ENCODE peak calls at places on chromosomes 3 and 15, in seven cellular contexts. Q is lower lobe of right lung; M is CD8-positive, alpha-beta T cell; O is right cardiac atrium; E is heart right ventricle; G is heart left ventricle; J is upper lobe of right lung. Z is an unnamed sample.
A peak's percentile ranks its signal among the peaks of the same experiment; 100 is the strongest.

GRCh38 chr3:71150293-71150954 is 433.1 kb downstream of the FOXP1 start:
- ATAC-seq in O (no peak), Q (no peak), J (no peak), M (no peak), E (no peak), G (no peak), Z (no peak)

GRCh38 chr3:72229952-72230351 is 445.0 kb upstream of the PROK2 start:
- ATAC-seq in Q (no peak), M (no peak), O (no peak), E (no peak), G (no peak), J (no peak), Z (no peak)

GRCh38 chr3:62955126-62955525 is 79.9 kb upstream of the CADPS start:
- ATAC-seq in O (no peak), Q (no peak), J (no peak), G (no peak), M (no peak), E (no peak), Z (no peak)

GRCh38 chr3:102745881-102746280 is 311.1 kb downstream of the ZPLD1 start:
- ATAC-seq in O (no peak), G (no peak), Q (no peak), M (no peak), J (no peak), E (no peak), Z (no peak)

GRCh38 chr3:4687167-4687566 is 194.0 kb downstream of the ITPR1 start:
- ATAC-seq in O (no peak), M (no peak), E (no peak), G (no peak), J (peak; percentile 86), Q (peak; percentile 97), Z (no peak)

GRCh38 chr3:45907769-45908705 is 21.7 kb downstream of the CCR9 start:
- ATAC-seq in O (no peak), E (peak; percentile 52), J (no peak), G (no peak), M (peak; percentile 60), Q (no peak), Z (peak; percentile 69)

GRCh38 chr15:51724199-51724598 is 13.3 kb downstream of the LYSMD2 start:
- ATAC-seq in M (no peak), J (no peak), E (no peak), O (no peak), Q (no peak), G (no peak), Z (no peak)

GRCh38 chr15:90463381-90463780 is 66.3 kb upstream of the CRTC3 start:
- ATAC-seq in G (peak; percentile 89), Q (no peak), E (peak; percentile 83), J (no peak), M (no peak), O (peak; percentile 93), Z (peak; percentile 72)

GRCh38 chr3:33037479-33037878 is 59.5 kb downstream of the GLB1 start:
- ATAC-seq in E (no peak), G (no peak), M (no peak), J (peak; percentile 84), Q (peak; percentile 86), O (no peak), Z (no peak)

GRCh38 chr15:77021803-77022381 is 27.0 kb downstream of the PSTPIP1 start:
- ATAC-seq in J (no peak), M (peak; percentile 73), O (no peak), G (peak; percentile 55), E (no peak), Q (no peak), Z (no peak)

GRCh38 chr3:65174713-65175112 is 486.9 kb upstream of the ADAMTS9 start:
- ATAC-seq in J (no peak), E (no peak), Q (no peak), O (no peak), M (no peak), G (no peak), Z (no peak)

GRCh38 chr3:157856078-157856939 is 249.9 kb downstream of the SHOX2 start:
- ATAC-seq in J (no peak), E (no peak), Q (no peak), G (no peak), M (no peak), O (no peak), Z (no peak)

GRCh38 chr3:14430706-14431470 is 28.5 kb downstream of the SLC6A6 start:
- ATAC-seq in Q (no peak), O (no peak), J (no peak), E (no peak), M (no peak), G (no peak), Z (no peak)

GRCh38 chr15:88498991-88499390 is 31.5 kb downstream of the MRPS11 start:
- ATAC-seq in J (no peak), M (no peak), E (peak; percentile 46), G (peak; percentile 69), Q (no peak), O (peak; percentile 45), Z (no peak)

GRCh38 chr3:98763076-98763475 is at the start of gene ST3GAL6:
- ATAC-seq in O (peak; percentile 70), J (peak; percentile 84), E (peak; percentile 74), M (no peak), Q (peak; percentile 74), G (peak; percentile 23), Z (peak; percentile 70)
- H3K27ac ChIP-seq in O (peak within 1 kb of the TSS; percentile 69), J (peak within 1 kb of the TSS; percentile 65), E (peak within 1 kb of the TSS; percentile 68), M (no peak within 1 kb of the TSS), Q (peak within 1 kb of the TSS; percentile 63), G (peak within 1 kb of the TSS; percentile 45), Z (no peak within 1 kb of the TSS)

DNA sequence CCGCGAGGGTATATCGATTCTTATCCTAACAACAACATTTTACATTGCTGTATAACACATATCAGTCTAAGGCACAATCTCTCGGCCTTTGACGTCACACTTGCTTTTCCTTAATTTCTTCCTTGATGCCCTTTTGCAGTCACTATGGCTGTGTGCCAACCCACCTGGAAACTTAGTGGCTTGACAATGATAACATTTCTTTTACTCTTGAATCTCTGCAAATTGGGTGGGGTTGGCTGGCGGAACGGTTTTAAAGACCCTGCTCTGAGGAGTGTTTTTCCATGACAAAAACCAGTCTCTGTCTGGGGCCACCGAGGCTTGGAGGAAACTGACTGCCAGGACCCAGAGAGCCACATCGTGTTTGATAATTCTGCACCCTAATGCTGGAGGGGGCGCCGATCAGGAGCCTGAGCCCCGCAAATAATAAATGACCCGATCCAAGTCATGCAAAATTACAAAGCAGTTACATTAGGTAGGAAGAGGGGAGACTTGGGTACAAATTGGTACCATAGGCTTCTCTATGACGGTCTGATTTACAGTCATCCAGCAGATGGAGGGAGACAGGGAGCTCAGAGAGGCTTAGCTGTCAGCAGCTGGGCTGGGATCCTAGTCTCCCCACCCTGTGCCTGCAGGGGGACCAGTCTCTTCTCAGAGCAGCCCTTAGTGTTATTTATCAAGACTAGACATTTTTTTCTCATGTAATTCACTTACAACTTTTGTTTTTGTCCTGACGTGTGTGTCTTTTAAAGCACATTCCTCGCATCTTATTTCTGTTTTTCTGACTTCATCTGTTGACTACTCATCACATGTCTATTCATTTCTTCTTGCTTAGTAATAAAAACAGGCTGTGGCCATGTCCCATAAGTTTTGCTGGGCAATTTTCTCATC is 115.8 kb downstream of the KLF13 start:
- ATAC-seq in Q (no peak), G (peak; percentile 48), O (peak; percentile 64), E (no peak), M (peak; percentile 29), J (no peak), Z (peak; percentile 78)
- H3K27ac ChIP-seq in Q (no peak overlapping the region), G (no peak overlapping the region), O (no peak overlapping the region), E (no peak overlapping the region), M (no peak overlapping the region), J (no peak overlapping the region), Z (no peak overlapping the region)

GRCh38 chr3:183491109-183491922 is 62.9 kb upstream of the MCF2L2 start:
- ATAC-seq in O (no peak), E (no peak), G (no peak), Q (no peak), M (no peak), J (no peak), Z (no peak)
- H3K27ac ChIP-seq in O (no peak overlapping the region), E (no peak overlapping the region), G (no peak overlapping the region), Q (no peak overlapping the region), M (no peak overlapping the region), J (no peak overlapping the region), Z (no peak overlapping the region)

DNA sequence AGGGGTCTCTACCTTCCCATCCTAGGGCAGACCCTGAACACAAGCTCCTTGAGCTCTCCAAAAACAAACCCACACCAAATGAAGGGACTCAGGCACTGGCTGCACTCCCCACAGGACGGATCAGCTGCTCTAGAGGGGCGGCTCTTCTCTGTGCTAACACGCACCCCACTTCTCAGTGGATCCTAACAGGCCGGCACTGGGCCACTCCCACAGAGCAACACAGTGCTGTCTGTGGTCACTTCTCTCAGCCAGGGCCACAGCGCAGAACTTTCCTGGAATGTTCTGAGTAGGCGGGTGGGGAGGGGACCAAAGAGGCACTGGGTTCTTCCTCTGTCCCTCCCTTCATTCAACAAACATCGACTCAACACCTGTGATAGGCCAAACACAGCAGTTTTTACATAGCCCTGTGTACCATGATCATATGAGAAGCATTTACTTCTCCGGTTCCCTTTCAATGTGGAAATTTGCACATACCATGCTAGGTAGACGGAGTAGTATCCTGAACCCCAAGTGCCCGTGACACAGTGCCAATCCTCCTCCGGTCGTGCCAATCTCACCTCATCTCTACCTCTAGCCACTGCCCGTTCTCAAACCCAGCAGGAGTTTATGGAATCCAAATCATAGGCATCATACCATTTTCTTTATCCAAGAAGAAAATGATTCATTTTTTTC is 98.1 kb downstream of the LRIG1 start:
- ATAC-seq in J (peak; percentile 55), G (no peak), O (peak; percentile 11), M (no peak), Q (peak; percentile 40), E (no peak), Z (no peak)
- H3K27ac ChIP-seq in J (no peak overlapping the region), G (no peak overlapping the region), O (no peak overlapping the region), M (no peak overlapping the region), Q (no peak overlapping the region), E (no peak overlapping the region), Z (peak overlapping the region; percentile 40)

GRCh38 chr15:96184297-96184696 is 146.2 kb upstream of the NR2F2 start:
- ATAC-seq in E (no peak), M (no peak), J (no peak), G (no peak), Q (no peak), O (no peak), Z (no peak)
- H3K27ac ChIP-seq in E (no peak overlapping the region), M (no peak overlapping the region), J (no peak overlapping the region), G (no peak overlapping the region), Q (no peak overlapping the region), O (no peak overlapping the region), Z (peak overlapping the region; percentile 41)

GRCh38 chr3:156553705-156554356 is 1.1 kb downstream of the SSR3 start:
- ATAC-seq in J (no peak), G (no peak), O (peak; percentile 22), Q (no peak), E (no peak), M (no peak), Z (no peak)
- H3K27ac ChIP-seq in J (peak overlapping the region; percentile 93), G (peak overlapping the region; percentile 94), O (peak overlapping the region; percentile 71), Q (peak overlapping the region; percentile 93), E (peak overlapping the region; percentile 94), M (no peak overlapping the region), Z (peak overlapping the region; percentile 77)

DNA sequence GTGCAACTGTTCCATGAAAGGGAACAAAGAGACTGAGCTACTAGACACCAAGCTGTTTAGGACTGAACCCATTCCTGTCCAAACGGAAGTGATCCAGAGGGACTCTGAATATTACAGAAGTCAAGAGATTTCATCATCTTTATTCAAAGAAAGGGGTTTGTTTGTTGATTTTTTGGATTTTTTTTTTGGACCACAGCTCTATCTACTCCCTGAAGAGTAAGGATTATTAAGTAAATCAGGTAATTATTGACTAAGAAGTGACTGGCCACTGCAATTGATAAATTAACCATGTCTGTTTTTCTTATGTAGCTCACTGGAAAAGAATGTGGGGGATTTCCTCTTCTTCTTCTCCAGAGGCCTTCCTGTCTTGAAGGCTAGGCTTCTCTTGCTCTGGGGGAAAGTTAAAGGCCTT is 146.6 kb upstream of the TPM1 start:
- ATAC-seq in E (no peak), G (no peak), O (no peak), J (no peak), M (no peak), Q (no peak), Z (no peak)
- H3K27ac ChIP-seq in E (peak overlapping the region; percentile 90), G (peak overlapping the region; percentile 88), O (peak overlapping the region; percentile 79), J (no peak overlapping the region), M (no peak overlapping the region), Q (no peak overlapping the region), Z (peak overlapping the region; percentile 89)

Z was measured in gastroesophageal sphincter.